ENCODE peak calls at places on chromosomes 16 and 17, in seven cellular contexts. U is SK-N-SH, G is HCT116, P is GM12878, D is H1, T is K562, Z is HepG2. X is an unnamed sample.

GRCh38 chr16:20763461-20764232 is at the start of gene ACSM3:
- DNase-seq in U (peak), G (peak), P (peak), D (peak), T (peak), Z (peak), X (peak)

GRCh38 chr16:23321206-23321875 is 19.2 kb downstream of the SCNN1B start:
- DNase-seq in U (no peak), G (no peak), P (no peak), D (no peak), T (no peak), Z (no peak), X (no peak)

GRCh38 chr17:55304171-55304859 is 39.6 kb downstream of the HLF start:
- DNase-seq in U (no peak), G (no peak), P (no peak), D (no peak), T (no peak), Z (no peak), X (no peak)

GRCh38 chr16:59701987-59702386 is 967.9 kb upstream of the GOT2 start:
- DNase-seq in U (no peak), G (no peak), P (no peak), D (no peak), T (no peak), Z (no peak), X (no peak)

GRCh38 chr16:77330332-77331043 is 104.3 kb downstream of the ADAMTS18 start:
- DNase-seq in U (no peak), G (no peak), P (no peak), D (no peak), T (no peak), Z (no peak), X (no peak)

GRCh38 chr16:88478115-88478514 is 25.0 kb downstream of the ZFPM1 start:
- DNase-seq in U (no peak), G (no peak), P (no peak), D (no peak), T (no peak), Z (no peak), X (no peak)

GRCh38 chr17:55668581-55668980 is 54.1 kb downstream of the TMEM100 start:
- DNase-seq in U (no peak), G (no peak), P (no peak), D (no peak), T (no peak), Z (no peak), X (peak)

GRCh38 chr17:28385037-28385797 is 13.7 kb downstream of the SARM1 start:
- DNase-seq in U (no peak), G (no peak), P (no peak), D (no peak), T (no peak), Z (no peak), X (no peak)

GRCh38 chr16:13767215-13767614 is 152.7 kb upstream of the ERCC4 start:
- DNase-seq in U (no peak), G (no peak), P (no peak), D (no peak), T (no peak), Z (no peak), X (peak)

GRCh38 chr16:20898938-20899502 is 1.1 kb downstream of the DCUN1D3 start:
- DNase-seq in U (no peak), G (no peak), P (no peak), D (no peak), T (no peak), Z (peak), X (no peak)

GRCh38 chr16:56961851-56962281 is at the start of gene CETP:
- DNase-seq in U (no peak), G (no peak), P (no peak), D (no peak), T (no peak), Z (no peak), X (no peak)

GRCh38 chr17:79415365-79415764 is 195.5 kb downstream of the RBFOX3 start:
- DNase-seq in U (no peak), G (no peak), P (no peak), D (no peak), T (no peak), Z (no peak), X (no peak)

GRCh38 chr17:38815576-38816193 is 9.4 kb downstream of the CWC25 start:
- DNase-seq in U (no peak), G (no peak), P (no peak), D (no peak), T (no peak), Z (no peak), X (peak)

GRCh38 chr17:31698751-31699150 is 160.3 kb downstream of the COPRS start:
- DNase-seq in U (no peak), G (no peak), P (no peak), D (peak), T (no peak), Z (no peak), X (no peak)

GRCh38 chr17:43915561-43915960 is 8.2 kb upstream of the MPP2 start:
- DNase-seq in U (no peak), G (no peak), P (no peak), D (no peak), T (no peak), Z (no peak), X (no peak)

GRCh38 chr17:37465058-37465616 is 24.6 kb upstream of the DUSP14 start:
- DNase-seq in U (no peak), G (no peak), P (no peak), D (no peak), T (no peak), Z (no peak), X (no peak)

GRCh38 chr16:56610017-56610608 is 1.7 kb downstream of the MT2A start:
- DNase-seq in U (no peak), G (peak), P (peak), D (no peak), T (no peak), Z (peak), X (no peak)

GRCh38 chr17:61303334-61304096 is 96.1 kb upstream of the TBX2 start:
- DNase-seq in U (no peak), G (no peak), P (no peak), D (no peak), T (no peak), Z (no peak), X (no peak)

GRCh38 chr17:64441772-64442549 is 7.0 kb upstream of the MILR1 start:
- DNase-seq in U (no peak), G (no peak), P (no peak), D (no peak), T (peak), Z (peak), X (peak)

GRCh38 chr16:2472885-2473284 is 1.8 kb downstream of the NTN3 start:
- DNase-seq in U (no peak), G (no peak), P (no peak), D (no peak), T (no peak), Z (no peak), X (no peak)

GRCh38 chr16:2473425-2473926 is 1.5 kb upstream of the TBC1D24 start:
- DNase-seq in U (peak), G (no peak), P (no peak), D (peak), T (peak), Z (no peak), X (no peak)

GRCh38 chr16:2474877-2475412 is at the start of gene TBC1D24:
- DNase-seq in U (peak), G (peak), P (no peak), D (peak), T (peak), Z (peak), X (peak)

GRCh38 chr16:2475413-2476344 is 752 bp downstream of the TBC1D24 start:
- DNase-seq in U (peak), G (no peak), P (no peak), D (peak), T (peak), Z (no peak), X (peak)

GRCh38 chr16:2473999-2474876 is 689 bp upstream of the TBC1D24 start:
- DNase-seq in U (peak), G (no peak), P (no peak), D (peak), T (peak), Z (no peak), X (peak)
- TF ChIP-seq JUND in U (no peak), G (no peak), P (no peak), D (no peak), T (no peak), Z (no peak), X (no peak)

GRCh38 chr17:32971171-32971570 is 20.5 kb upstream of the SPACA3 start:
- DNase-seq in U (no peak), G (no peak), P (peak), D (no peak), T (peak), Z (no peak), X (no peak)
- TF ChIP-seq JUND in U (no peak), G (no peak), P (no peak), D (no peak), T (peak), Z (no peak), X (no peak)

GRCh38 chr16:49493836-49494235 is 120.2 kb downstream of the C16orf78 start:
- DNase-seq in U (no peak), G (no peak), P (no peak), D (no peak), T (no peak), Z (no peak), X (no peak)
- TF ChIP-seq JUND in U (no peak), G (no peak), P (no peak), D (no peak), T (no peak), Z (no peak), X (no peak)

GRCh38 chr17:4544656-4545216 is 10.4 kb downstream of the MYBBP1A start:
- DNase-seq in U (no peak), G (no peak), P (no peak), D (no peak), T (no peak), Z (no peak), X (no peak)
- TF ChIP-seq JUND in U (no peak), G (no peak), P (no peak), D (no peak), T (no peak), Z (no peak), X (no peak)

GRCh38 chr17:34840758-34841157 is 120.5 kb downstream of the CCT6B start:
- DNase-seq in U (no peak), G (no peak), P (no peak), D (peak), T (no peak), Z (no peak), X (peak)
- TF ChIP-seq JUND in U (no peak), G (no peak), P (no peak), D (no peak), T (no peak), Z (no peak), X (no peak)

X was measured in T47D.